ENCODE peak calls at places on chromosome 14, in eight cellular contexts. T is GDM1, H is dorsolateral prefrontal cortex, L is left ventricle myocardium inferior, P is WTC11, W is HTR-8/SVneo, S is cerebellar cortex, K is lung. G is an unnamed sample.

GRCh38 chr14:54777395-54777794 is 125.2 kb downstream of the GCH1 start:
- DNase-seq in T (no peak), H (no peak), L (no peak), P (no peak), W (no peak), S (no peak), K (no peak), G (no peak)

GRCh38 chr14:101005447-101005846 is 101.9 kb upstream of the RTL1 start:
- DNase-seq in T (no peak), H (no peak), L (peak; percentile 52), P (no peak), W (no peak), S (no peak), K (no peak), G (no peak)

GRCh38 chr14:105199093-105199492 is 18.0 kb upstream of the NUDT14 start:
- DNase-seq in T (no peak), H (no peak), L (peak; percentile 56), P (no peak), W (no peak), S (no peak), K (no peak), G (no peak)

GRCh38 chr14:104423715-104424405 is 155.7 kb upstream of the C14orf180 start:
- DNase-seq in T (no peak), H (no peak), L (no peak), P (no peak), W (no peak), S (no peak), K (peak; percentile 27), G (no peak)

GRCh38 chr14:47300801-47301200 is 374.6 kb downstream of the MDGA2 start:
- DNase-seq in T (no peak), H (no peak), L (no peak), P (no peak), W (no peak), S (no peak), K (no peak), G (no peak)

GRCh38 chr14:30868736-30869135 is 5.6 kb upstream of the COCH start:
- DNase-seq in T (no peak), H (no peak), L (no peak), P (no peak), W (no peak), S (no peak), K (no peak), G (no peak)

GRCh38 chr14:56884617-56885016 is 74.3 kb upstream of the OTX2 start:
- DNase-seq in T (no peak), H (no peak), L (no peak), P (no peak), W (no peak), S (peak; percentile 98), K (no peak), G (no peak)

GRCh38 chr14:99727096-99727870 is 43.2 kb downstream of the CYP46A1 start:
- DNase-seq in T (no peak), H (peak; percentile 9), L (no peak), P (no peak), W (no peak), S (no peak), K (no peak), G (no peak)

GRCh38 chr14:46063872-46064271 is 587.7 kb downstream of the RPL10L start:
- DNase-seq in T (no peak), H (no peak), L (no peak), P (no peak), W (no peak), S (no peak), K (no peak), G (no peak)

GRCh38 chr14:100402631-100403030 is 79.5 kb downstream of the SLC25A47 start:
- DNase-seq in T (no peak), H (no peak), L (no peak), P (no peak), W (no peak), S (no peak), K (no peak), G (no peak)

GRCh38 chr14:85250369-85250768 is 279.6 kb upstream of the FLRT2 start:
- DNase-seq in T (no peak), H (no peak), L (no peak), P (peak; percentile 43), W (no peak), S (no peak), K (no peak), G (no peak)

GRCh38 chr14:24255931-24256696 is 6.9 kb downstream of the TGM1 start:
- DNase-seq in T (no peak), H (no peak), L (no peak), P (no peak), W (no peak), S (no peak), K (no peak), G (no peak)